ENCODE peak calls at places on chromosome 15, in five cellular contexts. L, F, Y, D and I are unnamed samples.

GRCh38 chr15:85785887-85786777 is 8.6 kb downstream of the KLHL25 start:
- DNase-seq in Y (no peak), F (no peak), D (no peak), L (peak; percentile 58), I (peak; percentile 70)

GRCh38 chr15:48596841-48597240 is 48.7 kb downstream of the FBN1 start:
- DNase-seq in L (no peak), Y (no peak), D (no peak), F (no peak), I (no peak)

GRCh38 chr15:100468265-100468664 is 60.5 kb downstream of the CERS3 start:
- DNase-seq in D (no peak), Y (no peak), F (no peak), L (no peak), I (no peak)

GRCh38 chr15:101520395-101520794 is 30.9 kb upstream of the PCSK6 start:
- DNase-seq in F (peak; percentile 5), L (no peak), Y (no peak), D (no peak), I (no peak)

GRCh38 chr15:98865397-98866339 is 141.9 kb downstream of the PGPEP1L start:
- DNase-seq in F (peak; percentile 63), D (no peak), L (peak; percentile 68), Y (no peak), I (no peak)

GRCh38 chr15:51105430-51106016 is 10.8 kb upstream of the TNFAIP8L3 start:
- DNase-seq in F (no peak), L (no peak), Y (no peak), D (no peak), I (no peak)

GRCh38 chr15:49495993-49496747 is 73.1 kb downstream of the FGF7 start:
- DNase-seq in Y (no peak), D (no peak), F (no peak), L (peak; percentile 79), I (no peak)

GRCh38 chr15:24752354-24752753 is 76.8 kb downstream of the NPAP1 start:
- DNase-seq in D (no peak), L (no peak), Y (no peak), F (peak; percentile 43), I (peak; percentile 23)

GRCh38 chr15:35630570-35630969 is 84.6 kb upstream of the DPH6 start:
- DNase-seq in Y (no peak), F (no peak), L (no peak), D (no peak), I (peak; percentile 49)

GRCh38 chr15:100186366-100186765 is 155.4 kb downstream of the ADAMTS17 start:
- DNase-seq in L (no peak), D (no peak), F (no peak), Y (no peak), I (no peak)

GRCh38 chr15:84731774-84732173 is 15.8 kb upstream of the SEC11A start:
- DNase-seq in L (peak; percentile 81), F (no peak), Y (no peak), D (no peak), I (no peak)

GRCh38 chr15:63514533-63514943 is 10.1 kb downstream of the USP3 start:
- DNase-seq in L (peak; percentile 88), F (no peak), Y (no peak), D (no peak), I (no peak)

GRCh38 chr15:101296418-101297405 is 1.7 kb upstream of the SNRPA1 start:
- DNase-seq in L (peak; percentile 29), F (no peak), D (no peak), Y (no peak), I (no peak)

GRCh38 chr15:22895465-22896190 is 57.2 kb downstream of the NIPA2 start:
- DNase-seq in L (peak; percentile 34), Y (no peak), D (no peak), F (no peak), I (peak; percentile 85)

GRCh38 chr15:51085764-51086163 is 8.9 kb downstream of the TNFAIP8L3 start:
- DNase-seq in F (no peak), L (peak; percentile 24), D (no peak), Y (no peak), I (no peak)

GRCh38 chr15:68654786-68655560 is 76.2 kb downstream of the CORO2B start:
- DNase-seq in F (no peak), L (no peak), Y (no peak), D (no peak), I (no peak)

GRCh38 chr15:78204351-78205309 is 29.7 kb downstream of the ACSBG1 start:
- DNase-seq in F (peak; percentile 21), L (no peak), D (no peak), Y (no peak), I (no peak)

GRCh38 chr15:80440024-80440423 is 35.8 kb downstream of the ARNT2 start:
- DNase-seq in D (no peak), Y (no peak), L (no peak), F (no peak), I (no peak)

GRCh38 chr15:80929225-80929624 is 60.4 kb downstream of the MESD start:
- DNase-seq in D (no peak), Y (no peak), F (no peak), L (peak; percentile 89), I (no peak)

GRCh38 chr15:48478581-48478980 is 147.4 kb downstream of the DUT start:
- DNase-seq in L (no peak), D (no peak), Y (no peak), F (no peak), I (no peak)

GRCh38 chr15:31304736-31305365 is 21.8 kb upstream of the KLF13 start:
- DNase-seq in F (no peak), D (no peak), L (no peak), Y (no peak), I (peak; percentile 42)

GRCh38 chr15:92708635-92709034 is 53.1 kb upstream of the FAM174B start:
- DNase-seq in F (no peak), D (no peak), Y (no peak), L (no peak), I (no peak)

GRCh38 chr15:68719051-68719450 is 101.6 kb downstream of the ANP32A start:
- DNase-seq in F (no peak), L (no peak), D (no peak), Y (no peak), I (no peak)

GRCh38 chr15:77614251-77614806 is 18.4 kb downstream of the LINGO1 start:
- DNase-seq in Y (no peak), L (no peak), F (no peak), D (no peak), I (no peak)

GRCh38 chr15:100123611-100124010 is 218.2 kb downstream of the ADAMTS17 start:
- DNase-seq in D (no peak), L (no peak), F (no peak), Y (no peak), I (no peak)

GRCh38 chr15:31161990-31162389 is 60.5 kb upstream of the TRPM1 start:
- DNase-seq in F (no peak), D (no peak), L (no peak), Y (no peak), I (no peak)

GRCh38 chr15:91873133-91873526 is 19.6 kb downstream of the SLCO3A1 start:
- DNase-seq in D (no peak), L (no peak), Y (no peak), F (no peak), I (no peak)

GRCh38 chr15:52295421-52295991 is at the start of gene MYO5C:
- DNase-seq in Y (peak; percentile 57), F (peak; percentile 92), L (no peak), D (peak; percentile 52), I (peak; percentile 87)

GRCh38 chr15:72168833-72169232 is 28.8 kb downstream of the GRAMD2A start:
- DNase-seq in F (no peak), L (no peak), D (no peak), Y (no peak), I (no peak)

GRCh38 chr15:58086479-58086878 is 21.0 kb upstream of the ALDH1A2 start:
- DNase-seq in L (peak; percentile 15), F (no peak), D (no peak), Y (no peak), I (no peak)

GRCh38 chr15:49645937-49646336 is 25.1 kb downstream of the DTWD1 start:
- DNase-seq in L (peak; percentile 81), Y (no peak), D (no peak), F (no peak), I (no peak)

GRCh38 chr15:45645026-45645980 is 10.5 kb downstream of the SQOR start:
- DNase-seq in F (no peak), L (peak; percentile 86), Y (no peak), D (no peak), I (no peak)
- H3K27ac ChIP-seq in F (no peak overlapping the region), L (peak overlapping the region; percentile 74), Y (no peak overlapping the region), D (no peak overlapping the region), I (no peak overlapping the region)

GRCh38 chr15:64842986-64843561 is 1.4 kb downstream of the PLEKHO2 start:
- DNase-seq in L (peak; percentile 59), Y (no peak), F (no peak), D (no peak), I (peak; percentile 46)
- H3K4ac ChIP-seq in L (peak overlapping the region; percentile 97), Y (no peak overlapping the region), F (no peak overlapping the region), D (no peak overlapping the region), I (no peak overlapping the region)

GRCh38 chr15:70558406-70559222 is 204.7 kb downstream of the UACA start:
- DNase-seq in D (no peak), Y (no peak), L (no peak), F (peak; percentile 24), I (no peak)
- H3K4me2 ChIP-seq in D (no peak overlapping the region), Y (no peak overlapping the region), L (peak overlapping the region; percentile 33), F (no peak overlapping the region), I (no peak overlapping the region)

DNA sequence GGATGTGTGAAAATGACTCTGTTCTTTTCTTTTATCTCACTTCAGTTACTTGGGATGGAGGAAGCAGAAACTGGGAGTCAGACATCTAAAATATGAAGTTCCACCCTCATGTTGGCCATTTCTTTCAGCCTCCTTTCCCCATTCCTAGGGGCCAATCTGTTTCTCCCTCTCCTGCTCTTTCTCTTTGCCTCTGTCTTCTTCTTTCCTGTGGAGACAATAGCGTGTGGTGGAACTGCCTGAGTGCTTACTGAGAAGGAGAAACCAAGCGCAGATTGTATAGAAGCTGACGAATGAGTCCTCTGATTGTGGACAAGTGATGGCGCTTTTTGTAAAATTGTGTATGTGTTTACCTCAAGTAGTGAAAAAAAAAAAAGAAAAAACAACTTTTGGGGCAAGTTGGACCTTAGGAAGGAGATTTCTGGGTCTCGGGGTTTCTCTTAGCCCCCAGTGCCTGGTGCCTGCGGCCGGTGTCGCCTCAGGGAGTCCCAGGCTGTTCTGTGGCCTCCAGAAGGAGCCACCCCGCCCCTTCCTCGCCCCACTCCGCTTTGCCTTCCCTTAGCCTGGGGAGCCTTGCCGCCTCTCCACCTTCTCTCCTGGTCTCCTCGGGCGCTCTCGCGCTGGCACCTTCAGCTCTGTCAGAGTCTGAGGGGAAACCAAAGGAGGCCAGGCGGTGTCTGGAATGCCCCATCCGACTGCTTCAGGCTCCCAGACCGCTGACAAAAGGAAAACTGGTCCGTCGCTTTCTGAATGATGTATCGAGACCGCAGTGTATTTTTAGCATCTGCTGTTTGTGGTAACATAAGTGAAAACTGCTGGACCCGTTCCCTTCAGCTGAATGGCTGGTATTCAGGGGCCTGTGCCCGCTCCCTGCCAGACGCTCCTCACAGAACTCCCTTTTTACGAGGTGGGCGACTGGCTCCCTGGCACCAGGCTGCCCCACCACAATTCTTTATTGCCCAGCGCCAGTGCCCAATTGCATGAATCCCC is 30.1 kb downstream of the SCG5 start:
- DNase-seq in L (no peak), D (no peak), Y (no peak), F (no peak), I (no peak)
- H3K27ac ChIP-seq in L (no peak overlapping the region), D (no peak overlapping the region), Y (no peak overlapping the region), F (no peak overlapping the region), I (no peak overlapping the region)

GRCh38 chr15:75663931-75664421 is 16.3 kb downstream of the SNX33 start:
- DNase-seq in D (no peak), F (no peak), Y (no peak), L (no peak), I (no peak)
- H3K4ac ChIP-seq in D (no peak overlapping the region), F (no peak overlapping the region), Y (no peak overlapping the region), L (peak overlapping the region; percentile 69), I (no peak overlapping the region)

GRCh38 chr15:66872394-66872793 is 170.4 kb downstream of the SMAD6 start:
- DNase-seq in Y (no peak), D (no peak), L (no peak), F (no peak), I (no peak)
- H3K4me2 ChIP-seq in Y (no peak overlapping the region), D (no peak overlapping the region), L (no peak overlapping the region), F (no peak overlapping the region), I (no peak overlapping the region)